ENCODE peak calls at places on chromosomes 2 and 18, in five cellular contexts. C is uterus, F is endodermal cell, T is pancreas, W is ascending aorta. P is an unnamed sample.

GRCh38 chr18:9362869-9363268 is 28.3 kb downstream of the TWSG1 start:
- DNase-seq in C (no peak), F (no peak), T (no peak), W (no peak), P (no peak)

GRCh38 chr2:20666364-20667150 is at the start of gene GDF7:
- DNase-seq in C (peak), F (peak), T (no peak), W (peak), P (no peak)

GRCh38 chr2:36079793-36080192 is 275.8 kb upstream of the CRIM1 start:
- DNase-seq in C (no peak), F (no peak), T (no peak), W (no peak), P (no peak)

GRCh38 chr2:234291765-234292204 is 205.1 kb downstream of the ARL4C start:
- DNase-seq in C (no peak), F (no peak), T (peak), W (peak), P (no peak)

GRCh38 chr18:79432376-79433120 is 36.8 kb downstream of the NFATC1 start:
- DNase-seq in C (no peak), F (no peak), T (no peak), W (no peak), P (no peak)

GRCh38 chr2:149483004-149483605 is 104.5 kb downstream of the MMADHC start:
- DNase-seq in C (no peak), F (no peak), T (no peak), W (no peak), P (no peak)

GRCh38 chr2:120205901-120206581 is 17.2 kb downstream of the TMEM185B start:
- DNase-seq in C (no peak), F (peak), T (no peak), W (no peak), P (no peak)

GRCh38 chr18:28716321-28716720 is 539.4 kb upstream of the CDH2 start:
- DNase-seq in C (no peak), F (no peak), T (no peak), W (no peak), P (no peak)

GRCh38 chr18:11009869-11010268 is 139.5 kb downstream of the PIEZO2 start:
- DNase-seq in C (no peak), F (no peak), T (no peak), W (no peak), P (no peak)

GRCh38 chr2:19380532-19380931 is 22.1 kb upstream of the OSR1 start:
- DNase-seq in C (no peak), F (no peak), T (no peak), W (no peak), P (no peak)

GRCh38 chr2:178208817-178209216 is 14.5 kb downstream of the OSBPL6 start:
- DNase-seq in C (no peak), F (no peak), T (no peak), W (no peak), P (no peak)

DNA sequence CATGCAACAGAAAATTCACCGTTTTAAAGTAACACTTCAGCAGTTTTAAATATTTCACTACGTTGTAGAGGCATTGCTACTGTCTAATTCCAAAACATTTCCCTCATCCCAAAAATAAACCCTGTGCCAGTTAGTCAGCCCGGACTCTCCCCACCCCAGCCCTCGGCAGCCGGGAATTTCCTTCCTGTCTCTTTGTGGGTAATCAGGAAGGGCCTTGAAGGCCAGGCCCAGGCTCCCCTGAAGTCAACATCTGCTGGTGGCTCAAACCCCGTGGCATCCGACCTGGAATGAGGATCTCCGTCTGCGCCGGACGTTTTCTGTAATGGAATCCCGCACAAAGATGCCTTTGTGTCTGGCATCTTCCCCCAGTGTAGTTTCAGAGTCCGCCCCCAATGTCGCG is 219.6 kb downstream of the SNTG2 start:
- DNase-seq in C (no peak), F (no peak), T (no peak), W (no peak), P (no peak)
- TF ChIP-seq CTCF in C (no peak), F (no peak), T (no peak), W (no peak), P (no peak)

DNA sequence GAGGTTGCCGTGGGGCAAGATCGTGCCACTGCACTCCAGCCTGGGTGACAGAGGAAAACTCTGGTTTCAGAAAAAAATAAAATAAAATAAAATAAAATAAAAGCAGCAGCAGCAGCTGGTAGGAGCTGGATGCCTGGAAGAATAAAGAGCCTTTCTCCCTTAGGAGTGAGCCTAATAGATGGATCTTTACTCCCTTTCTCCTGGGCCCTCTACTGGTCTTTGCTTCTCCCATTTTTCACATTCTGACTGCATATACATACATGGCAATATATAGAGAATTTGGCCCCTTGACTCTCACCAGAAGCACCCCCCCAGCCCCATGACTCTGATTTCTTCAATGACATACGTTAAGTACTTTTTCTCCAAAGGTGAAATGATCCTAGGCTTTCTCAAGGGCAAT is 9.8 kb upstream of the MALT1 start:
- DNase-seq in C (no peak), F (no peak), T (no peak), W (no peak), P (no peak)
- TF ChIP-seq CTCF in C (no peak), F (peak), T (no peak), W (no peak), P (no peak)

GRCh38 chr18:45359275-45360009 is 255.8 kb upstream of the SLC14A2 start:
- DNase-seq in C (no peak), F (peak), T (peak), W (no peak), P (no peak)

GRCh38 chr18:45357681-45358470 is 257.4 kb upstream of the SLC14A2 start:
- DNase-seq in C (no peak), F (no peak), T (peak), W (no peak), P (no peak)

GRCh38 chr18:45353530-45353929 is 261.7 kb upstream of the SLC14A2 start:
- DNase-seq in C (no peak), F (no peak), T (no peak), W (no peak), P (no peak)

GRCh38 chr18:45352874-45353273 is 262.4 kb upstream of the SLC14A2 start:
- DNase-seq in C (no peak), F (no peak), T (no peak), W (no peak), P (no peak)

GRCh38 chr18:45355944-45356520 is 259.2 kb upstream of the SLC14A2 start:
- DNase-seq in C (no peak), F (no peak), T (no peak), W (no peak), P (no peak)
- TF ChIP-seq CTCF in C (no peak), F (peak), T (no peak), W (no peak), P (no peak)

GRCh38 chr2:8593239-8593638 is 88.6 kb upstream of the ID2 start:
- DNase-seq in C (no peak), F (no peak), T (no peak), W (no peak), P (no peak)

GRCh38 chr2:8595428-8595805 is 86.4 kb upstream of the ID2 start:
- DNase-seq in C (no peak), F (no peak), T (no peak), W (no peak), P (no peak)

GRCh38 chr2:8592736-8593135 is 89.1 kb upstream of the ID2 start:
- DNase-seq in C (no peak), F (peak), T (no peak), W (no peak), P (no peak)

GRCh38 chr2:8595821-8596600 is 85.8 kb upstream of the ID2 start:
- DNase-seq in C (no peak), F (peak), T (no peak), W (no peak), P (no peak)

DNA sequence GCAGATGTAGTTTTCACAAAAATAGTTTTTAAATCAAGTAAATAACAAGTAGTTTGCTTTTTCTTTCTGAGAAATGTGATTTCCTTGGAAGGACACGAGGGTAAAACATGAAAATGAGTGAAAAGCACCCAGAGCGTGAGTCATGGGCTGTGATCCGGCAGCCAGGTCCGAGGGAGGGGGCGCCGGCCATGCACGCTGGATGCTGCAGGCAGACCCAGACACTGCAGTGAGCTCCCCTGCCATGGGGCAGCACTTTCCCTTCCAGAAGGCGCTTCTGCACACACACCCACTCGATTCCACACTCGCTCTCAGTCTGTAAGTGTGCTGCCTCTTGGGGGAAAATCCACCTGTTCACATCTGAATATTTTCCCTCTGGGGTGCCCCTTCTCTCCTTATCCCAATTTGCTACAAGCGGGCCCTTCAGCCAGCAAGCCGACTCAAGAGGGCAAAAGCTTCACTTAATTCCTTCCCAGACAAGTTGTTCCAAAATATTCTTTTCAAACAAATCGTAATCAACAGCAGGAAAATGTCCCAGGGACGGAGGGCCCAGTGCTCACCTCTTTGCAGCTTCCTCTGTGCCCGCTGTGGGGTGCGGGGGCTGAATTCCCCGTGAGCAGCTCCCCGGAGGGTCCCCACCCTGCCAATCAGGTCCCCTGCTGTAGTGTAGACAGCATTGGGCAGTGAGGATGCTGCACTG is 87.0 kb upstream of the ID2 start:
- DNase-seq in C (no peak), F (no peak), T (no peak), W (no peak), P (no peak)
- TF ChIP-seq CTCF in C (no peak), F (no peak), T (no peak), W (no peak), P (no peak)

GRCh38 chr2:64913357-64913869 is 75.8 kb upstream of the SLC1A4 start:
- DNase-seq in C (no peak), F (peak), T (no peak), W (no peak), P (no peak)
- TF ChIP-seq CTCF in C (no peak), F (peak), T (no peak), W (no peak), P (no peak)

GRCh38 chr2:46367286-46367685 is 70.1 kb downstream of the EPAS1 start:
- DNase-seq in C (no peak), F (no peak), T (no peak), W (no peak), P (no peak)

GRCh38 chr2:46368416-46368815 is 71.2 kb downstream of the EPAS1 start:
- DNase-seq in C (no peak), F (no peak), T (no peak), W (no peak), P (no peak)

GRCh38 chr2:46365913-46366674 is 68.9 kb downstream of the EPAS1 start:
- DNase-seq in C (no peak), F (no peak), T (no peak), W (no peak), P (no peak)

GRCh38 chr2:46364797-46365457 is 67.7 kb downstream of the EPAS1 start:
- DNase-seq in C (no peak), F (peak), T (peak), W (no peak), P (no peak)

GRCh38 chr2:46366675-46367067 is 69.5 kb downstream of the EPAS1 start:
- DNase-seq in C (no peak), F (no peak), T (no peak), W (no peak), P (no peak)
- TF ChIP-seq CTCF in C (no peak), F (no peak), T (no peak), W (no peak), P (no peak)

GRCh38 chr18:36410346-36410745 is 112.8 kb downstream of the FHOD3 start:
- DNase-seq in C (no peak), F (no peak), T (no peak), W (no peak), P (no peak)

GRCh38 chr18:36408606-36409005 is 111.1 kb downstream of the FHOD3 start:
- DNase-seq in C (no peak), F (no peak), T (no peak), W (no peak), P (no peak)

GRCh38 chr18:36409779-36410178 is 112.3 kb downstream of the FHOD3 start:
- DNase-seq in C (no peak), F (no peak), T (no peak), W (no peak), P (no peak)

GRCh38 chr18:36412778-36413177 is 115.3 kb downstream of the FHOD3 start:
- DNase-seq in C (no peak), F (peak), T (no peak), W (no peak), P (no peak)

GRCh38 chr18:36411745-36412168 is 114.2 kb downstream of the FHOD3 start:
- DNase-seq in C (no peak), F (peak), T (no peak), W (no peak), P (no peak)
- TF ChIP-seq CTCF in C (no peak), F (peak), T (no peak), W (no peak), P (peak)

GRCh38 chr2:109457811-109458210 is 156.0 kb downstream of the SEPTIN10 start:
- DNase-seq in C (no peak), F (peak), T (no peak), W (no peak), P (no peak)
- TF ChIP-seq CTCF in C (no peak), F (peak), T (no peak), W (no peak), P (peak)

GRCh38 chr2:4763009-4763408 is 929.2 kb upstream of the SOX11 start:
- DNase-seq in C (no peak), F (peak), T (peak), W (no peak), P (no peak)
- TF ChIP-seq CTCF in C (no peak), F (peak), T (peak), W (no peak), P (no peak)

P was measured in thoracic aorta.